ENCODE peak calls at places on chromosomes 7 and 10, in four cellular contexts. S is HepG2, C is WTC11, P is K562. Z is an unnamed sample.

GRCh38 chr10:95474228-95475002 is 86.8 kb downstream of the SORBS1 start:
- DNase-seq in S (peak; percentile 29), C (no peak), P (no peak), Z (no peak)

GRCh38 chr10:71481746-71482410 is 85.2 kb downstream of the CDH23 start:
- DNase-seq in S (no peak), C (no peak), P (no peak), Z (no peak)

GRCh38 chr10:9339702-9340101 is 1285.2 kb downstream of the GATA3 start:
- DNase-seq in S (no peak), C (no peak), P (no peak), Z (no peak)

GRCh38 chr7:603152-603941 is 83.7 kb upstream of the PDGFA start:
- DNase-seq in S (no peak), C (no peak), P (peak; percentile 51), Z (no peak)

GRCh38 chr10:74213571-74214162 is 62.6 kb downstream of the ADK start:
- DNase-seq in S (peak; percentile 48), C (peak; percentile 47), P (peak; percentile 54), Z (peak; percentile 34)

GRCh38 chr10:97960269-97960869 is 70.1 kb downstream of the CRTAC1 start:
- DNase-seq in S (no peak), C (no peak), P (no peak), Z (no peak)

GRCh38 chr10:85175635-85176034 is 847.2 kb downstream of the CCSER2 start:
- DNase-seq in S (no peak), C (peak; percentile 18), P (no peak), Z (no peak)

GRCh38 chr10:121900443-121901174 is 27.2 kb downstream of the ATE1 start:
- DNase-seq in S (peak; percentile 62), C (no peak), P (peak; percentile 43), Z (peak; percentile 67)

GRCh38 chr10:72692897-72693598 is 1.1 kb downstream of the MCU start:
- DNase-seq in S (no peak), C (no peak), P (peak; percentile 15), Z (no peak)

GRCh38 chr7:133512560-133512959 is 259.7 kb downstream of the EXOC4 start:
- DNase-seq in S (no peak), C (no peak), P (no peak), Z (no peak)

GRCh38 chr10:36888925-36889573 is 236.3 kb upstream of the ANKRD30A start:
- DNase-seq in S (peak; percentile 89), C (peak; percentile 70), P (peak; percentile 13), Z (peak; percentile 39)

GRCh38 chr7:78769551-78770101 is 683.8 kb downstream of the MAGI2 start:
- DNase-seq in S (no peak), C (no peak), P (no peak), Z (no peak)

GRCh38 chr10:110811791-110812581 is 59.7 kb upstream of the PDCD4 start:
- DNase-seq in S (no peak), C (no peak), P (no peak), Z (no peak)

GRCh38 chr7:774161-775109 is 47.4 kb upstream of the PRKAR1B start:
- DNase-seq in S (no peak), C (peak; percentile 82), P (peak; percentile 65), Z (peak; percentile 79)

GRCh38 chr7:41659539-41659938 is 43.4 kb downstream of the INHBA start:
- DNase-seq in S (no peak), C (no peak), P (no peak), Z (no peak)

GRCh38 chr10:83553366-83553765 is 585.9 kb upstream of the GHITM start:
- DNase-seq in S (no peak), C (no peak), P (no peak), Z (no peak)

GRCh38 chr10:23656735-23657134 is 217.9 kb downstream of the OTUD1 start:
- DNase-seq in S (no peak), C (peak; percentile 12), P (no peak), Z (peak; percentile 21)

GRCh38 chr7:151024435-151025056 is at the start of gene ATG9B:
- DNase-seq in S (no peak), C (no peak), P (no peak), Z (no peak)

GRCh38 chr7:28708458-28708951 is 249.6 kb downstream of the TRIL start:
- DNase-seq in S (no peak), C (peak; percentile 35), P (no peak), Z (peak; percentile 51)

GRCh38 chr10:64503429-64503828 is 982.2 kb downstream of the REEP3 start:
- DNase-seq in S (no peak), C (no peak), P (no peak), Z (no peak)

GRCh38 chr7:142349670-142350405 is 92.0 kb upstream of the PRSS58 start:
- DNase-seq in S (no peak), C (no peak), P (no peak), Z (no peak)

GRCh38 chr10:117411440-117412428 is 36.5 kb upstream of the PDZD8 start:
- DNase-seq in S (no peak), C (no peak), P (peak; percentile 79), Z (no peak)

GRCh38 chr7:30134523-30135270 is at the start of gene MTURN:
- DNase-seq in S (peak; percentile 54), C (peak; percentile 95), P (peak; percentile 99), Z (peak; percentile 95)

GRCh38 chr10:1935912-1936311 is 198.6 kb upstream of the ADARB2 start:
- DNase-seq in S (no peak), C (no peak), P (no peak), Z (no peak)

GRCh38 chr7:27359737-27360136 is 117.1 kb downstream of the EVX1 start:
- DNase-seq in S (no peak), C (no peak), P (no peak), Z (no peak)

GRCh38 chr10:35854661-35855060 is 212.6 kb upstream of the FZD8 start:
- DNase-seq in S (no peak), C (no peak), P (no peak), Z (no peak)

GRCh38 chr7:17516768-17517167 is 218.3 kb downstream of the AHR start:
- DNase-seq in S (no peak), C (no peak), P (no peak), Z (no peak)

GRCh38 chr10:11225935-11226334 is 208.3 kb downstream of the CELF2 start:
- DNase-seq in S (no peak), C (no peak), P (peak; percentile 32), Z (no peak)

GRCh38 chr10:796233-796632 is 106.8 kb upstream of the DIP2C start:
- DNase-seq in S (no peak), C (no peak), P (no peak), Z (no peak)

GRCh38 chr7:154871483-154871882 is 131.4 kb downstream of the PAXIP1 start:
- DNase-seq in S (no peak), C (no peak), P (no peak), Z (no peak)

GRCh38 chr10:119177708-119178370 is 773 bp downstream of the PRDX3 start:
- DNase-seq in S (peak; percentile 77), C (no peak), P (no peak), Z (no peak)

GRCh38 chr7:17253885-17254284 is 44.6 kb upstream of the AHR start:
- DNase-seq in S (no peak), C (no peak), P (no peak), Z (no peak)

GRCh38 chr7:106895246-106895864 is 30.3 kb downstream of the PIK3CG start:
- DNase-seq in S (no peak), C (no peak), P (no peak), Z (no peak)

GRCh38 chr10:122152544-122152943 is 118.6 kb upstream of the BTBD16 start:
- DNase-seq in S (no peak), C (no peak), P (no peak), Z (no peak)

DNA sequence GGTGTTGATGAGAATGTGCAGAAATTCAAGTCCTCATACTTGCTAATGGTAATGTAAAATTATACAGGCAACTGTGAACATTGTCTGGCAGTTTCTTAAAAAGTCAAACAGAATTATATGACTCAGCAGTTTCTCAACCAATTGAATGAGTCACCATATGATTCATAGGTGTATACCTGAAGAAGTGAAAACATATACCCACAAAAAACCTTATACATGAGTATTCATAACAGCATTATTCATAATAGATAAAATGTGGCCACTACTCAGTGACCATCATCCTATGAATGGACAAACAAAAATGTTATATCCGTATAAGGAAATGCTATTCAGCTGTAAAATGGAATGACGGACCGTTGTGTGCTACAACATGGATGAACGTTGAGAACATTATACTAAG is 253.5 kb downstream of the MALRD1 start:
- DNase-seq in S (no peak), C (no peak), P (no peak), Z (no peak)
- TF ChIP-seq ELF4 in S (no peak), C (no peak), P (no peak), Z (no peak)

GRCh38 chr7:64853679-64854078 is 49.4 kb upstream of the ZNF273 start:
- DNase-seq in S (no peak), C (no peak), P (no peak), Z (no peak)
- TF ChIP-seq ELF4 in S (no peak), C (no peak), P (no peak), Z (no peak)

GRCh38 chr7:18654709-18655108 is 159.2 kb downstream of the HDAC9 start:
- DNase-seq in S (no peak), C (no peak), P (no peak), Z (no peak)

GRCh38 chr7:18653381-18654155 is 158.0 kb downstream of the HDAC9 start:
- DNase-seq in S (no peak), C (no peak), P (no peak), Z (no peak)

GRCh38 chr7:18655506-18655905 is 160.0 kb downstream of the HDAC9 start:
- DNase-seq in S (no peak), C (no peak), P (no peak), Z (no peak)

GRCh38 chr7:18659746-18660145 is 164.2 kb downstream of the HDAC9 start:
- DNase-seq in S (no peak), C (no peak), P (no peak), Z (no peak)

DNA sequence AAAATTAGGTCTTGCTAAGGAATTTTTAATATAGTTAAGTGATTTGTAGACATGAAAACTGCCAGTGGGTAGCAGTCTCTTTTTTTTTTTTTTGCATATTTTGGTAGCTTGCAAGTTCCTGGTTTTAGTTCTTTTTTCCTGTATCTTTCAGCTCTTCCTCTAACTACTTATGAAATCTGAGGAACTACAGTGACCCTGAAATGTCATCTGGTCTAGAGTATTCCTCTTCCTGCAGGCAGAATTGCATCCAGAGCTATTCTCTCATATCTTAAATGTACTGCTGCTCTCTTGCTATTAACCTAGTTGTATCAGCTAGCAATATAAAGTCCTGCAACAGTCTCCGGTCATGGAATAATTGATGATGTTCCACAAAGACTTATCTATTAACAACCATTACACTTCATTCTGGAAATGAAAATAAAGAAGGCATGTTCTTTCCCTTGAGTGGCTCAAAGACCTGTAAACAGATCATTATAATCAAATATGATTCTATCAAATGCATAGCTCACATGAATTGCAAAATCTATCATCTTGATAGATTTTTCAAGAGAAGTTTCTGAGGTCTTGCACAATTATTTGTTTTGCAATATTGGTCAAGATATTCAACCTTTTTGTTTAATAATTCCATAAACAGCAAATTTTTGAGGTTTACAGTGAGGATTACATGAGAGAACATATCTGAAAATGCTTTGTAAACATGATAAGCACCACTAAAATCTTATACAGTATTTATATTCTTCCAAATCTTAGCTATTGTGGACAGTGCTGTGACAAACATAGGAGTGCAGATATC is 160.6 kb downstream of the HDAC9 start:
- DNase-seq in S (no peak), C (no peak), P (no peak), Z (no peak)
- TF ChIP-seq ELF4 in S (no peak), C (no peak), P (no peak), Z (no peak)

GRCh38 chr7:20279979-20280378 is 50.7 kb upstream of the ITGB8 start:
- DNase-seq in S (no peak), C (no peak), P (no peak), Z (no peak)
- TF ChIP-seq ELF4 in S (no peak), C (no peak), P (no peak), Z (no peak)

Z was measured in HEK293T.